ENCODE peak calls at places on chromosomes 13 and 19, in six cellular contexts. Q is mesothelial cell of epicardium; E is stimulated activated CD4-positive, alpha-beta T cell treated with anti-CD3 and anti-CD28 coated beads, Interleukin-2, amount 100 ng/mL, for 48 hours; K is amniotic stem cell; S is iris pigment epithelial cell; D is fibroblast of the conjunctiva. C is an unnamed sample.

GRCh38 chr13:69198706-69199105 is 908.9 kb upstream of the ATXN8OS start:
- DNase-seq in Q (no peak), E (no peak), K (no peak), S (no peak), D (no peak), C (no peak)

GRCh38 chr19:3284759-3285646 is 60.5 kb downstream of the CELF5 start:
- DNase-seq in Q (peak; percentile 84), E (peak; percentile 66), K (no peak), S (peak; percentile 69), D (no peak), C (no peak)

GRCh38 chr13:40383132-40383531 is 283.3 kb downstream of the FOXO1 start:
- DNase-seq in Q (no peak), E (no peak), K (no peak), S (no peak), D (no peak), C (no peak)

GRCh38 chr13:31361673-31362072 is 161.9 kb downstream of the B3GLCT start:
- DNase-seq in Q (no peak), E (no peak), K (no peak), S (peak; percentile 4), D (no peak), C (no peak)

GRCh38 chr19:12090807-12091206 is 26.3 kb downstream of the ZNF844 start:
- DNase-seq in Q (peak; percentile 80), E (peak; percentile 70), K (no peak), S (peak; percentile 72), D (peak; percentile 38), C (no peak)

GRCh38 chr13:92377396-92377795 is 849.2 kb upstream of the GPC6 start:
- DNase-seq in Q (no peak), E (no peak), K (no peak), S (no peak), D (no peak), C (no peak)

GRCh38 chr13:32911506-32911905 is 104.7 kb upstream of the KL start:
- DNase-seq in Q (no peak), E (no peak), K (no peak), S (peak; percentile 75), D (peak; percentile 22), C (peak; percentile 14)

GRCh38 chr19:18663940-18664530 is 19.4 kb upstream of the CRTC1 start:
- DNase-seq in Q (no peak), E (no peak), K (no peak), S (no peak), D (no peak), C (no peak)

GRCh38 chr13:109157275-109157674 is 527.9 kb downstream of the MYO16 start:
- DNase-seq in Q (no peak), E (no peak), K (no peak), S (no peak), D (no peak), C (no peak)